ENCODE peak calls at places on chromosomes 7 and 10, in eight cellular contexts. H is brain microvascular endothelial cell; R is GM20000; J is Caco-2; X is neural crest cell; C is adrenal gland; T is ascending aorta; Z is CD4-positive, alpha-beta T cell. B is an unnamed sample.

GRCh38 chr7:107742678-107743566 is 1.0 kb upstream of the CBLL1 start:
- DNase-seq in H (no peak), T (peak), C (peak), R (peak), X (no peak), Z (no peak), J (peak), B (peak)

GRCh38 chr10:12704488-12704887 is 297.0 kb downstream of the CCDC3 start:
- DNase-seq in J (no peak), R (no peak), H (no peak), C (no peak), T (no peak), Z (no peak), X (no peak), B (no peak)

GRCh38 chr10:88525371-88526079 is 57.6 kb downstream of the RNLS start:
- DNase-seq in J (no peak), H (peak), R (no peak), Z (no peak), T (no peak), C (peak), X (no peak), B (no peak)

GRCh38 chr7:44617225-44617885 is 10.9 kb downstream of the OGDH start:
- DNase-seq in X (no peak), R (peak), J (no peak), T (no peak), Z (no peak), H (no peak), C (no peak), B (no peak)

GRCh38 chr7:30913821-30914515 is 2.3 kb downstream of the AQP1 start:
- DNase-seq in Z (no peak), J (peak), T (no peak), X (no peak), R (no peak), C (no peak), H (no peak), B (no peak)

GRCh38 chr7:55493416-55493815 is 78.9 kb downstream of the VOPP1 start:
- DNase-seq in X (no peak), R (no peak), J (no peak), T (no peak), C (no peak), Z (no peak), H (no peak), B (no peak)

GRCh38 chr7:85010306-85010705 is 176.6 kb downstream of the SEMA3D start:
- DNase-seq in H (no peak), R (no peak), J (no peak), Z (no peak), C (no peak), T (no peak), X (no peak), B (no peak)

GRCh38 chr10:78539247-78539766 is 505.6 kb downstream of the RPS24 start:
- DNase-seq in T (no peak), R (no peak), X (no peak), Z (no peak), J (no peak), H (no peak), C (peak), B (no peak)

GRCh38 chr7:42947531-42947930 is 15.4 kb downstream of the MRPL32 start:
- DNase-seq in C (no peak), T (no peak), R (no peak), J (no peak), Z (no peak), X (no peak), H (no peak), B (no peak)

GRCh38 chr10:130543787-130544186 is 407.6 kb downstream of the GLRX3 start:
- DNase-seq in H (no peak), X (no peak), Z (no peak), J (no peak), R (no peak), C (no peak), T (no peak), B (no peak)

GRCh38 chr10:79105164-79105739 is 36.5 kb downstream of the ZMIZ1 start:
- DNase-seq in Z (no peak), X (no peak), J (no peak), H (no peak), T (no peak), C (no peak), R (no peak), B (no peak)

GRCh38 chr7:37141742-37142141 is 306.9 kb downstream of the ELMO1 start:
- DNase-seq in T (no peak), J (no peak), H (no peak), C (no peak), R (no peak), Z (no peak), X (no peak), B (no peak)

GRCh38 chr10:50577681-50578350 is 45.9 kb downstream of the SGMS1 start:
- DNase-seq in X (no peak), R (no peak), J (peak), Z (no peak), H (peak), T (peak), C (peak), B (no peak)

GRCh38 chr10:97548828-97549455 is 23.6 kb upstream of the ANKRD2 start:
- DNase-seq in R (no peak), X (no peak), H (no peak), J (no peak), T (no peak), C (no peak), Z (no peak), B (no peak)

GRCh38 chr7:7274782-7275181 is 92.4 kb downstream of the C1GALT1 start:
- DNase-seq in T (no peak), J (no peak), C (no peak), Z (no peak), R (no peak), X (no peak), H (peak), B (no peak)

GRCh38 chr10:114044251-114045070 is 795 bp downstream of the ADRB1 start:
- DNase-seq in Z (no peak), C (no peak), H (no peak), R (peak), X (no peak), J (no peak), T (no peak), B (peak)

GRCh38 chr10:74381291-74381885 is 230.4 kb downstream of the ADK start:
- DNase-seq in X (no peak), H (no peak), C (no peak), J (no peak), Z (no peak), R (no peak), T (no peak), B (no peak)

GRCh38 chr7:76261935-76262334 is 40.5 kb upstream of the HSPB1 start:
- DNase-seq in T (no peak), C (no peak), R (no peak), J (no peak), H (no peak), Z (no peak), X (no peak), B (no peak)

GRCh38 chr10:133012573-133013359 is 70.4 kb upstream of the CFAP46 start:
- DNase-seq in C (peak), Z (no peak), X (no peak), R (no peak), J (no peak), H (no peak), T (no peak), B (no peak)

GRCh38 chr7:106457678-106458077 is 172.9 kb upstream of the NAMPT start:
- DNase-seq in J (no peak), T (no peak), X (no peak), R (no peak), C (no peak), H (no peak), Z (no peak), B (no peak)

GRCh38 chr7:92717601-92717981 is 118.8 kb downstream of the CDK6 start:
- DNase-seq in X (no peak), R (no peak), H (peak), J (no peak), T (no peak), Z (no peak), C (no peak), B (no peak)

DNA sequence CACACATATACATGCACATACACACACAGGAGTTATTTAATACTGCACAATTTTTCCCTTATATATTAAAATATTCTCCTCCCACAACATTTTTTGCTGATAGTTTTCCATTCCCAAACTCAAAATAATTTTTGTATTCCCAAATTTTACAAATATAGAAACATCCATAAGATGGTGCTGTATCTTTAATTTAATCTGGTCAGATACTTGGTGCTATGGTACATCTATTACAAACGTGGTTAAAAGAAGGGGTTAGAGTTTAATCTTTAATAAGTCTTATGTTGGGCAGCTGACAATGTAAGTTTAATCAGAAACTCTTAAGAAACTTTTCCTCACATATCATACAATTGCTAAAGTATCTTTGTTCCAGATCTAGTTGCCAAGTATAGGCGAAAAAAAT is 10.2 kb upstream of the CADPS2 start:
- DNase-seq in J (no peak), X (no peak), T (no peak), C (no peak), Z (no peak), H (no peak), R (no peak), B (no peak)
- TF ChIP-seq CTCF in J (no peak), X (no peak), T (no peak), C (no peak), Z (no peak), H (no peak), R (no peak), B (no peak)

DNA sequence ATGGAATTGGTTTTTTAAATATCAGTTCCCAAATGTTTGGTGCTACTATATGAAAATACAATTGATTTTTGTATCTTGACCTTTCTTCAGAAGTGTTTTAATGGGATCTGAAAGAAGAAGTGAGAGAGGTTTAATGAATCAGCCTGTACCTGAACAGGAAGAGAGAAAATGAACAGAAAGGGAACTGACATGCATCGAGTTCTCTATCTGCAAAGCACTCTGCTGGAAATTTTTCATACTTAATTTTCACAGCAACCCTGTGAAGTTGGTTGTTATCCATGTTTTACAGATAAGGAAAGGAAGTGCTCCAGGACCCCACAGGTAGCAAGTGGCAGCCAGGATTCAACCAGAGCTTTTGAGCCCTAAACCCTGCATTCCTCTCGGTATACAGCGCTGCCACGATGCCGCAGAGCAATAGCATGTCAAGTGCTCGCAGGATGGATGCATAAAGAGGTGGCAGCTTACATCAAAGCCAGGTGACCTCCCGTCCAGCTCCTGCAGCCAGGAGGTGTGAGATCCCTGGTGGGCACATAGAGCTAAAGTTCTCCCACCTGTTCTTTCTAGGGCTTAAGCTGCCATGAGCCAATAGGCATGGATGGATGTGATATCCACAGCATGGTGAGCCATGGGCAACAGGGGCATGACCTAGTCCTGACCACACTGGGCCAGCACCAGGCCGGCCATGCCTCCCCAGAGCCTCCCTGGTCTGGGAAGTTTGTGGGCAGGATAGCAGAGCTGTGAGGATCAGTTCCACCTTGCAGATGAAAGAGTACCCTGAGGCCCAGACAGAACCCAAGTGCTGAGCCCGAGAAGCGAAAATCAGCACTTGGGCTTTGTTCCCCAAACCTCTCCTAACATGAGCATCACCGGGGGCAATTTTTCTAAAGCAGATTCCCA is 57.2 kb downstream of the CALML3 start:
- DNase-seq in Z (no peak), X (no peak), T (no peak), H (no peak), J (no peak), C (no peak), R (peak), B (peak)
- TF ChIP-seq CTCF in Z (no peak), X (no peak), T (no peak), H (no peak), J (no peak), C (no peak), R (no peak), B (no peak)

DNA sequence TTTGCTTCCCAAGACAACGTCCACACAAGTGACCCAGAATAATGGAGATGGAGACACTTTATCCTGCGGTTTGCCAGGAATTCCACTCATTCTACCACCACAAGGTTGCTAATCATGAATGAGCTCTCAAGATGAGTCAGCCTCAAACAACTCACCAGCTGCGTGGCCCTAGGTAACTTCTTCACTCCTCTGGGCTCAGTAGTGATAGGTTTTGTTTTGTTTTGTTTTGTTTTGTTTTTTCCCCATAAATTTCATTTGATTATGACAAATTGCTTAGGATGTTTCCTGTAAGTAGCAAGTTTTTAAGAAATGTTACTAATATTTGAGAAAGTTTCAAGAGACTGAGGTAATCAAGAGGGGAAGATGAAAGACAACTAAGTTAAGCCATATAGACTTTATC is 286.8 kb downstream of the PARD3 start:
- DNase-seq in H (peak), T (no peak), C (peak), R (no peak), J (no peak), Z (no peak), X (no peak), B (no peak)
- TF ChIP-seq CTCF in H (no peak), T (no peak), C (no peak), R (no peak), J (no peak), Z (no peak), X (no peak), B (no peak)

GRCh38 chr10:1373287-1373686 is 317.1 kb downstream of the WDR37 start:
- DNase-seq in Z (no peak), J (no peak), X (no peak), R (peak), C (peak), T (peak), H (no peak), B (no peak)

GRCh38 chr10:1369665-1370064 is 313.5 kb downstream of the WDR37 start:
- DNase-seq in H (no peak), T (peak), R (no peak), J (no peak), X (no peak), Z (no peak), C (peak), B (no peak)

GRCh38 chr10:1374501-1374900 is 318.3 kb downstream of the WDR37 start:
- DNase-seq in X (no peak), T (peak), R (no peak), J (no peak), C (no peak), Z (no peak), H (no peak), B (no peak)

GRCh38 chr10:1370298-1370697 is 314.1 kb downstream of the WDR37 start:
- DNase-seq in Z (no peak), H (no peak), R (no peak), C (no peak), T (no peak), J (no peak), X (no peak), B (no peak)

GRCh38 chr10:1372212-1372611 is 316.0 kb downstream of the WDR37 start:
- DNase-seq in Z (no peak), J (no peak), X (no peak), C (peak), R (no peak), T (peak), H (no peak), B (no peak)
- TF ChIP-seq CTCF in Z (no peak), J (peak), X (peak), C (no peak), R (no peak), T (no peak), H (no peak), B (no peak)

GRCh38 chr7:2719007-2719406 is 31.0 kb downstream of the AMZ1 start:
- DNase-seq in R (peak), X (no peak), Z (peak), C (no peak), T (no peak), J (no peak), H (no peak), B (peak)
- TF ChIP-seq CTCF in R (peak), X (peak), Z (peak), C (peak), T (peak), J (peak), H (peak), B (peak)

DNA sequence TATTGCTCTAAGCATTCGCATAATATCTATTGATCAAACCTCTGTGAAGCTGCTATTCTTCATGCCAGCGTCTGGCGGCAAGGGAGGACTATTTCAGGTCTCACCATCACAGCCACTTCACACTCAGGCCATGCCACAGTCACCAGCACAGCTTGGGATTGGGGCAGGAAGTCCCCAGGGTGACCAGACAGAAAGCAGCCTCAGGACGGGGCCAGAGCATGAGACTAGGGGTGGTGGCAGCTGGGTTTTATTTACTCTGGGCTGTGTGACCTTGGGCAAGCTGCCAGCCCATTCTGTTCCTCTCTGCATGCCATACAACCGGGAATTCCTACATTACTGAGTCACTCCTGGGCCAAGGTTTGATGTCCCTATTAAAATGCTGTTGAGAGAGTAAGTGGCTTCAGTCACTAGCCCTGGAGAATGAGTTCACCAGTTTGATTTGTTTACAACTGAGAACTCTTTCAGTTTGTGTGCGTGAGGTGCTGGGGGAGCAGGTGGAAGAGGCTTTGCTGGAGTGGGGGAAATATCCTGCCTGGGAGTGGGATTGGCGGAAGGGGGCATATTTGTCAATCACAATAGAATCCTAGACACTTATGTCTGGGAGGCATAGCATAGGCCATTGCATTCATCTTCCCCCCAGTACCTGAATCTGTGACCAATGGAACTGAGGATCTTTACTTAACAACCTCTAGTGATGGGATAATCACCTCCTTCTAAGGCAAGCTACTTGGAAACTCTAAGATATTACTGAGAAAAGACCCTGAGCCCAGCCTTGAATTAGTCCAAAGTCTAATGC is 90.4 kb downstream of the NPSR1 start:
- DNase-seq in H (peak), C (peak), T (no peak), R (no peak), J (no peak), Z (no peak), X (no peak), B (no peak)
- TF ChIP-seq CTCF in H (no peak), C (no peak), T (no peak), R (no peak), J (no peak), Z (no peak), X (no peak), B (no peak)

DNA sequence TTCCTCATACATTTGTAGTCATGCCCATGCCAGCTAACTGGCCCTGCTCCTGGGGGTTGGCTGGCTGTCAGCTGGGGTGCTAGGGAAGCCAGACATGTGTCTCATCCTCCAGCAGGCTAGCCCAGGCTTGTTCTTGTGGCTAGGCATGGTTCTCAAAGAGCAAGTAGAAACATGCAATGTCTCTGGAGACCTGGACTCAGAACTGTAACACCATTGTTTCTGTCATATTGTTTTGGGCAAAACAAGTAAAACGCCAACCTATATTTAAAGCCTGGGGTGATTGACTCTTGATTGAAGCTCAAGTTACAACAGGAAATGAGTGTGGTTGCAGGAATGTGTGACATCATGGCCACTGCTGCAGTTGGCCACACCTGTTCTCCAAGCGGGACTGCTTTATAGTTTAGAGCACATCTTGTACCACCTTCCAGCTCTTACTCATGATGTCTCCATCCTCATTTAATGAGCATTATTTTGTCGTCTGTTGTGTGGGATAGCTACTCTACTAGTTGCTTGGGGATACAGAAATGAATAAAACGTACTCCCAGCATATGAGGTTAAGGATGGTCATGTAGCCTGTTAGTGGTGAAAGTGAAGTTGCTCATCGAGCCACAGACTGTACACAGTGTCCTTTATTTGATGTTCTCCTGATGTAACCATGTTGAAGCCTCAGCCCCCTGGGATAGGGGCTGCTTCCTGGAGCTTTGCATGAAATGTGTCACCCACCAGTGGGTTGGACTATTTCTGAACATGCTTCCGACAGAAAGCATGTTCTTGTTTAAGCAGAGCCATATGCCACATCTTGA is 168.4 kb downstream of the SORCS3 start:
- DNase-seq in H (no peak), C (no peak), R (no peak), X (no peak), Z (no peak), J (no peak), T (no peak), B (no peak)
- TF ChIP-seq CTCF in H (no peak), C (no peak), R (no peak), X (no peak), Z (no peak), J (no peak), T (no peak), B (no peak)

GRCh38 chr10:131980757-131981428 is 830 bp downstream of the BNIP3 start:
- DNase-seq in R (peak), T (no peak), Z (no peak), C (no peak), X (no peak), J (no peak), H (no peak), B (peak)
- TF ChIP-seq CTCF in R (no peak), T (no peak), Z (no peak), C (no peak), X (no peak), J (no peak), H (no peak), B (peak)

GRCh38 chr7:103093429-103093828 is 18.5 kb downstream of the ARMC10 start:
- DNase-seq in X (no peak), R (no peak), Z (no peak), H (no peak), C (no peak), T (no peak), J (no peak), B (no peak)

GRCh38 chr7:103094102-103094501 is 19.2 kb downstream of the ARMC10 start:
- DNase-seq in H (no peak), J (no peak), C (no peak), Z (no peak), X (no peak), R (no peak), T (no peak), B (no peak)
- TF ChIP-seq CTCF in H (no peak), J (no peak), C (no peak), Z (no peak), X (peak), R (no peak), T (no peak), B (no peak)